ENCODE peak calls at places on chromosome 4, in ten cellular contexts. X, Q, G, H, R, A, U, E, K and Y are unnamed samples.

GRCh38 chr4:19063662-19064061 is 1042.1 kb upstream of the LCORL start:
- DNase-seq in R (no peak), Q (peak), K (no peak), X (peak), E (no peak), G (no peak), H (no peak), U (peak), A (no peak), Y (no peak)

GRCh38 chr4:101500742-101501141 is 153.4 kb upstream of the PPP3CA start:
- DNase-seq in K (no peak), X (no peak), G (no peak), A (no peak), R (no peak), Q (no peak), U (no peak), E (no peak), H (no peak), Y (no peak)

GRCh38 chr4:155906554-155907247 is 3.2 kb downstream of the TDO2 start:
- DNase-seq in E (peak), A (peak), G (peak), K (peak), Q (no peak), X (no peak), R (no peak), U (no peak), H (no peak), Y (no peak)

GRCh38 chr4:137705171-137705783 is 173.0 kb upstream of the PCDH18 start:
- DNase-seq in K (peak), H (no peak), A (peak), Q (no peak), R (no peak), E (peak), U (no peak), X (no peak), G (peak), Y (no peak)

GRCh38 chr4:155403886-155404285 is 27.1 kb upstream of the MAP9 start:
- DNase-seq in Q (peak), G (peak), U (peak), A (peak), E (peak), K (no peak), H (no peak), X (no peak), R (no peak), Y (no peak)

GRCh38 chr4:15910150-15910945 is 28.2 kb downstream of the FGFBP1 start:
- DNase-seq in R (no peak), E (no peak), G (no peak), Q (no peak), K (no peak), U (no peak), X (no peak), H (no peak), A (no peak), Y (no peak)

GRCh38 chr4:189377576-189377975 is 563.1 kb upstream of the FRG1 start:
- DNase-seq in A (no peak), U (no peak), G (no peak), H (no peak), Q (no peak), E (no peak), K (no peak), X (no peak), R (no peak), Y (no peak)

GRCh38 chr4:88531549-88531948 is 8.0 kb upstream of the PYURF start:
- DNase-seq in G (no peak), U (no peak), H (no peak), E (no peak), R (no peak), Q (no peak), K (no peak), X (no peak), A (no peak), Y (no peak)

GRCh38 chr4:23881052-23881501 is 8.8 kb downstream of the PPARGC1A start:
- DNase-seq in H (peak), U (no peak), R (no peak), G (no peak), Q (no peak), K (no peak), X (no peak), A (peak), E (no peak), Y (no peak)

GRCh38 chr4:7206856-7207567 is 14.7 kb downstream of the SORCS2 start:
- DNase-seq in Q (peak), E (peak), G (peak), A (peak), K (peak), H (peak), U (peak), X (peak), R (no peak), Y (no peak)

GRCh38 chr4:177483271-177483670 is 41.0 kb upstream of the AGA start:
- DNase-seq in R (no peak), H (no peak), E (no peak), U (no peak), A (peak), Q (no peak), G (no peak), X (no peak), K (no peak), Y (no peak)

GRCh38 chr4:16693641-16694040 is 204.8 kb downstream of the LDB2 start:
- DNase-seq in G (no peak), R (no peak), H (no peak), K (no peak), E (no peak), A (no peak), U (peak), X (no peak), Q (no peak), Y (no peak)

GRCh38 chr4:166996216-166996615 is 238.1 kb downstream of the SPOCK3 start:
- DNase-seq in H (no peak), K (no peak), E (no peak), A (no peak), X (no peak), G (no peak), U (no peak), Q (no peak), R (no peak), Y (no peak)

GRCh38 chr4:39032218-39033085 is at the start of gene TMEM156:
- DNase-seq in Q (no peak), X (no peak), R (no peak), H (no peak), K (no peak), G (peak), A (peak), E (no peak), U (no peak), Y (no peak)

GRCh38 chr4:118954246-118954645 is 65.6 kb downstream of the SYNPO2 start:
- DNase-seq in H (no peak), E (no peak), A (peak), G (peak), R (no peak), K (no peak), Q (no peak), X (no peak), U (no peak), Y (no peak)

GRCh38 chr4:86011117-86011516 is 348.7 kb downstream of the MAPK10 start:
- DNase-seq in U (no peak), X (no peak), H (no peak), E (peak), K (peak), R (no peak), G (peak), A (peak), Q (no peak), Y (no peak)

GRCh38 chr4:2337896-2338295 is 76.0 kb upstream of the MXD4 start:
- DNase-seq in H (no peak), K (no peak), E (no peak), G (no peak), R (peak), X (no peak), Q (no peak), U (no peak), A (no peak), Y (no peak)

GRCh38 chr4:3483471-3483921 is 20.4 kb downstream of the DOK7 start:
- DNase-seq in A (no peak), U (no peak), E (no peak), Q (peak), X (no peak), R (no peak), G (no peak), K (no peak), H (no peak), Y (no peak)

GRCh38 chr4:53925050-53925605 is 139.3 kb downstream of the CHIC2 start:
- DNase-seq in Q (no peak), G (no peak), K (no peak), E (no peak), H (no peak), U (no peak), A (no peak), R (no peak), X (no peak), Y (no peak)

GRCh38 chr4:40251366-40251765 is 54.5 kb downstream of the RHOH start:
- DNase-seq in G (no peak), U (no peak), E (no peak), A (no peak), X (no peak), K (no peak), H (no peak), R (no peak), Q (no peak), Y (no peak)

GRCh38 chr4:65450899-65451298 is 219.4 kb downstream of the EPHA5 start:
- DNase-seq in U (peak), R (no peak), X (no peak), E (no peak), K (no peak), A (peak), G (no peak), H (no peak), Q (peak), Y (no peak)

GRCh38 chr4:163606885-163607284 is 112.4 kb downstream of the TMA16 start:
- DNase-seq in E (no peak), U (no peak), R (no peak), A (no peak), X (no peak), Q (no peak), G (no peak), H (no peak), K (no peak), Y (no peak)

GRCh38 chr4:158644341-158644740 is 27.3 kb downstream of the C4orf46 start:
- DNase-seq in R (no peak), K (no peak), Q (no peak), G (no peak), X (no peak), E (no peak), H (no peak), A (no peak), U (no peak), Y (no peak)

GRCh38 chr4:7763788-7764187 is 175.9 kb downstream of the AFAP1 start:
- DNase-seq in A (peak), Q (no peak), H (no peak), G (peak), E (peak), R (peak), U (no peak), X (no peak), K (peak), Y (no peak)

GRCh38 chr4:178598672-178599071 is 1156.4 kb upstream of the AGA start:
- DNase-seq in A (no peak), Q (no peak), E (no peak), H (no peak), X (no peak), U (no peak), G (no peak), K (no peak), R (no peak), Y (no peak)

GRCh38 chr4:103329642-103330041 is 131.5 kb upstream of the CENPE start:
- DNase-seq in E (no peak), X (no peak), H (no peak), Q (no peak), U (no peak), G (no peak), K (no peak), A (no peak), R (no peak), Y (no peak)
- TF ChIP-seq CTCF in E (no peak), X (no peak), H (no peak), Q (no peak), U (no peak), G (no peak), K (no peak), A (no peak), R (no peak), Y (no peak)

DNA sequence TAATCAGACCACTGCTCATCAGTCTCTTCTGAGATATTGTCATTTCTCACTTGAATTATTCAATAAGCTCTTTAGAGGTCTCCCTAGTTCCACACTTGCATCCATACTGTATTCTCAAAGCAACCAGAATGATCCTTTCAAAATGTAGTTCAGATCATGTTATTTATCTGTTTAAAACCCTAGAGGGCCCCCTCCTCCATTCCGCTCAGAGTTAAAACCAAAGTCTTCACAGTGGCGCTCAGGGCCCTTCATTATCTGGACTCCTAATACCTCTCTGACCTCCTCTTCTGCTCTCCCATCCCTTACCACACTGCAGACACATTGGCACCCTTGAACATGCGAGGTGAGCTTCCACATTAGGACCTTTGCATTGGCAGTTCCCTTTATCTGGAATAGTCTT is 32.7 kb upstream of the HPGDS start:
- DNase-seq in K (no peak), E (no peak), G (no peak), A (no peak), R (no peak), U (peak), H (no peak), Q (no peak), X (no peak), Y (no peak)
- TF ChIP-seq CTCF in K (no peak), E (no peak), G (no peak), A (no peak), R (no peak), U (peak), H (no peak), Q (peak), X (no peak), Y (no peak)

GRCh38 chr4:828641-829271 is 2.8 kb upstream of the CPLX1 start:
- DNase-seq in H (no peak), E (no peak), Q (peak), K (no peak), X (peak), G (peak), A (peak), U (peak), R (no peak), Y (no peak)
- TF ChIP-seq CTCF in H (no peak), E (peak), Q (peak), K (no peak), X (no peak), G (peak), A (peak), U (peak), R (peak), Y (no peak)

GRCh38 chr4:26157541-26157940 is 163.3 kb upstream of the RBPJ start:
- DNase-seq in H (no peak), Q (no peak), E (no peak), A (peak), U (no peak), G (no peak), R (no peak), X (no peak), K (no peak), Y (no peak)

GRCh38 chr4:26163425-26164362 is 157.1 kb upstream of the RBPJ start:
- DNase-seq in Q (no peak), K (no peak), A (no peak), H (no peak), E (no peak), G (no peak), U (peak), X (no peak), R (no peak), Y (no peak)

GRCh38 chr4:26162095-26162494 is 158.7 kb upstream of the RBPJ start:
- DNase-seq in A (no peak), E (no peak), H (no peak), X (no peak), K (no peak), G (no peak), U (no peak), Q (no peak), R (no peak), Y (no peak)

DNA sequence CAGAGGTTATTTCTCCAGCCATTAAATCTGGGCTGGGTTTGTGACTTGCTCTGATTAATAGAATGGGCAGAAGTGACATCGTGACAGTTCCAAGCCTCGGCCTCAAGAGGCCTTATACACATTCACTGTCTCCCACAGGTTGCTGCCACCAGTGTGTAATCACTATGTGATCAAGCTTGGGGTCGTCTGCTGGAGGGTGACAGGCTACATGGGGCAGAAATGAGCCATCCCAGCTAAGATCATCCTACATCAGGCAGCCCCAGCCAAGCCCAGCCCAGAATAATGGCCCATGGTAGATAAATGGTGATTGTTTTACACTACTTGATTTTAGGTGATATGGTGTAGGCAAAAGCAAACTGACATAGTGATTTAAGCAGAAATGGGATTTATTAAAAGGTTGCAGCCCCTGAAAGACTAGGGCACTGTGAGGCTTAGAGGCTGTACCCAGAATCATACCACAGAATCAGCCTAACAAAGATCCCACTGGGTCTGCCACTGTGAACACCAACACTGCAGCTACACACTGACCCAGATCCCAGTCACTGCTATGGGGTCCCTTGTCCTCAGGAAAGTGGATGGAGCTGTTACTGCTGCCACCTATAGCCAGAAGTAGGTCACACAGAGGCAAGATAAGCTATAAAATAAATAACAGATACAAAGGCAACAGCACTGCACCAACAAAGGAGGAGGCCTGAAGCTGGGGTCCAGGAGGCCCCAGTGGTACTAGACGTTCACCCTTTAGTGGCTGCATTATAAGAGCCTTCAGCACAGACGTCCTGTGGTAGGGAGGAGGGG is 159.6 kb upstream of the RBPJ start:
- DNase-seq in A (no peak), U (peak), G (no peak), X (peak), E (no peak), R (no peak), K (no peak), Q (peak), H (no peak), Y (no peak)
- TF ChIP-seq CTCF in A (peak), U (peak), G (peak), X (no peak), E (peak), R (peak), K (peak), Q (peak), H (peak), Y (no peak)

DNA sequence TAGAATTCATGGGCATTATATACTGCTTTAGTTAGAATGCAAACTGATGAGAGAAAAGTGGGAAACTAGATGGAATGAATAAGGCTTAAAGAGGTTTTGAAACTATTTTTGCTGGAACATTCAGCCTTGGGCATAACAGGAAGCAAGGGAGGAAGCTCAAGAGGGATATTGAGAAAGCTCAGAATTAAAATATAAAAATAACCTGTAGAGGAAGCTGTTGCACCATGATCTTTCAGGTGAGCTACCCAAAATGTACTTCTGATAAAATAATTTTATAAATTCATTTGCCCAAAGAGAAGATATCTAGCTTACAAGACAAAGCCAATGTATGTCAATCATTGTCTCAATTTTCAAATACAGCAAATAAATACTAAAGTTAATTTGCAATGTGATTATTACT is 11.3 kb downstream of the GC start:
- DNase-seq in H (no peak), X (no peak), R (no peak), G (no peak), A (no peak), Q (no peak), K (no peak), E (no peak), U (peak), Y (no peak)
- TF ChIP-seq CTCF in H (peak), X (no peak), R (no peak), G (no peak), A (no peak), Q (peak), K (no peak), E (no peak), U (peak), Y (no peak)

GRCh38 chr4:124711469-124712416 is 789 bp downstream of the ANKRD50 start:
- DNase-seq in H (peak), U (peak), E (peak), Q (peak), K (peak), X (peak), G (peak), A (peak), R (peak), Y (no peak)

GRCh38 chr4:124710253-124710849 is 2.2 kb downstream of the ANKRD50 start:
- DNase-seq in H (no peak), E (no peak), A (peak), R (no peak), G (peak), Q (peak), K (no peak), U (no peak), X (no peak), Y (no peak)

GRCh38 chr4:124710911-124711310 is 1.6 kb downstream of the ANKRD50 start:
- DNase-seq in Q (no peak), G (peak), H (no peak), U (no peak), R (no peak), X (no peak), A (peak), E (no peak), K (no peak), Y (no peak)

GRCh38 chr4:124712417-124713212 is at the start of gene ANKRD50:
- DNase-seq in A (peak), X (peak), R (peak), G (peak), H (peak), K (peak), U (peak), E (peak), Q (peak), Y (peak)

DNA sequence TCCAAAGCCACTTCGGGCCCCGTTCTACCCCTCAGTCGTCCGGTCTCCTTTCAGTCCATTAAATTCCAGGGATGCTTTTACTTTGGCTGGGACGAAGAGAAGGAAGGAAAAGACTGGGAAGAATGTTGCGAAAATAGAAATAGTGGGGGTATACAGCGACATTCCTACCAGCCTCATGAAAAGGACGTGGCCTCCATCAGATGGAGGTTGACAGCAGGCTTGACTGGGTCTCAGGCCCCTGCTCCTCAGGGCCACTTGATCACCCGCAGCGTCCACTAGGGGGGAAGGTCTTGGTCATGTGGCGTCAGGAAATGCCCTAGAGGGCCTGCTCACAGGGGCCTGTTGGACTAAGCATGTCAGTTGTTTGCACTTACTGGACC is 671 bp upstream of the ANKRD50 start:
- DNase-seq in G (peak), R (peak), Q (no peak), E (peak), K (peak), U (no peak), X (peak), A (peak), H (peak), Y (no peak)
- TF ChIP-seq CTCF in G (peak), R (peak), Q (peak), E (peak), K (peak), U (peak), X (no peak), A (peak), H (peak), Y (no peak)

GRCh38 chr4:41339812-41340809 is 83.4 kb downstream of the UCHL1 start:
- DNase-seq in E (peak), K (no peak), H (no peak), X (peak), G (peak), R (no peak), A (peak), U (peak), Q (peak), Y (no peak)
- TF ChIP-seq CTCF in E (peak), K (no peak), H (no peak), X (no peak), G (peak), R (peak), A (no peak), U (peak), Q (no peak), Y (no peak)